ENCODE peak calls at places on chromosomes 16 and 17, in eight cellular contexts. One of them, this sample, is unnamed.

GRCh38 chr17:8360260-8360659 is 16.2 kb downstream of the KRABD2 start:
- DNase-seq in fibroblast of pulmonary artery: no peak
- DNase-seq in thoracic aorta: no peak
- DNase-seq in GM23338: no peak
- DNase-seq in A549: no peak
- DNase-seq in astrocyte of the cerebellum: no peak
- DNase-seq in transverse colon: no peak
- DNase-seq in prostate gland: no peak
- DNase-seq in this sample: no peak

GRCh38 chr17:68489919-68490318 is 22.3 kb upstream of the PRKAR1A start:
- DNase-seq in fibroblast of pulmonary artery: peak
- DNase-seq in thoracic aorta: no peak
- DNase-seq in GM23338: no peak
- DNase-seq in A549: no peak
- DNase-seq in astrocyte of the cerebellum: no peak
- DNase-seq in transverse colon: no peak
- DNase-seq in prostate gland: no peak
- DNase-seq in this sample: no peak

GRCh38 chr17:48030531-48030930 is 7.1 kb downstream of the COPZ2 start:
- DNase-seq in fibroblast of pulmonary artery: no peak
- DNase-seq in thoracic aorta: no peak
- DNase-seq in GM23338: no peak
- DNase-seq in A549: no peak
- DNase-seq in astrocyte of the cerebellum: peak
- DNase-seq in transverse colon: no peak
- DNase-seq in prostate gland: no peak
- DNase-seq in this sample: no peak

GRCh38 chr16:77472262-77472661 is 37.4 kb upstream of the ADAMTS18 start:
- DNase-seq in fibroblast of pulmonary artery: no peak
- DNase-seq in thoracic aorta: no peak
- DNase-seq in GM23338: no peak
- DNase-seq in A549: no peak
- DNase-seq in astrocyte of the cerebellum: no peak
- DNase-seq in transverse colon: no peak
- DNase-seq in prostate gland: no peak
- DNase-seq in this sample: no peak

GRCh38 chr16:1094124-1094479 is 1.9 kb downstream of the C1QTNF8 start:
- DNase-seq in fibroblast of pulmonary artery: no peak
- DNase-seq in thoracic aorta: no peak
- DNase-seq in GM23338: no peak
- DNase-seq in A549: no peak
- DNase-seq in astrocyte of the cerebellum: no peak
- DNase-seq in transverse colon: no peak
- DNase-seq in prostate gland: no peak
- DNase-seq in this sample: no peak

GRCh38 chr17:28372203-28372944 is 880 bp downstream of the SARM1 start:
- DNase-seq in fibroblast of pulmonary artery: peak
- DNase-seq in thoracic aorta: no peak
- DNase-seq in GM23338: peak
- DNase-seq in A549: no peak
- DNase-seq in astrocyte of the cerebellum: no peak
- DNase-seq in transverse colon: no peak
- DNase-seq in prostate gland: no peak
- DNase-seq in this sample: no peak

GRCh38 chr17:7989781-7990655 is 12.4 kb upstream of the GUCY2D start:
- DNase-seq in fibroblast of pulmonary artery: peak
- DNase-seq in thoracic aorta: peak
- DNase-seq in GM23338: peak
- DNase-seq in A549: peak
- DNase-seq in astrocyte of the cerebellum: peak
- DNase-seq in transverse colon: peak
- DNase-seq in prostate gland: peak
- DNase-seq in this sample: no peak

GRCh38 chr17:55215711-55216110 is 49.0 kb upstream of the HLF start:
- DNase-seq in fibroblast of pulmonary artery: no peak
- DNase-seq in thoracic aorta: no peak
- DNase-seq in GM23338: no peak
- DNase-seq in A549: no peak
- DNase-seq in astrocyte of the cerebellum: no peak
- DNase-seq in transverse colon: no peak
- DNase-seq in prostate gland: no peak
- DNase-seq in this sample: no peak

GRCh38 chr16:58187657-58188430 is 10.1 kb downstream of the CSNK2A2 start:
- DNase-seq in fibroblast of pulmonary artery: no peak
- DNase-seq in thoracic aorta: no peak
- DNase-seq in GM23338: no peak
- DNase-seq in A549: no peak
- DNase-seq in astrocyte of the cerebellum: no peak
- DNase-seq in transverse colon: no peak
- DNase-seq in prostate gland: no peak
- DNase-seq in this sample: no peak

GRCh38 chr17:75031972-75032895 is 14.5 kb downstream of the ATP5PD start:
- DNase-seq in fibroblast of pulmonary artery: peak
- DNase-seq in thoracic aorta: peak
- DNase-seq in GM23338: peak
- DNase-seq in A549: peak
- DNase-seq in astrocyte of the cerebellum: no peak
- DNase-seq in transverse colon: peak
- DNase-seq in prostate gland: peak
- DNase-seq in this sample: no peak

GRCh38 chr16:79597277-79597676 is 3.3 kb downstream of the MAF start:
- DNase-seq in fibroblast of pulmonary artery: no peak
- DNase-seq in thoracic aorta: no peak
- DNase-seq in GM23338: no peak
- DNase-seq in A549: no peak
- DNase-seq in astrocyte of the cerebellum: no peak
- DNase-seq in transverse colon: no peak
- DNase-seq in prostate gland: no peak
- DNase-seq in this sample: no peak
- H3K4me3 ChIP-seq in fibroblast of pulmonary artery: no peak
- H3K4me3 ChIP-seq in thoracic aorta: peak
- H3K4me3 ChIP-seq in GM23338: peak
- H3K4me3 ChIP-seq in A549: no peak
- H3K4me3 ChIP-seq in astrocyte of the cerebellum: peak
- H3K4me3 ChIP-seq in transverse colon: peak
- H3K4me3 ChIP-seq in prostate gland: peak
- H3K4me3 ChIP-seq in this sample: no peak

GRCh38 chr17:1532836-1533602 is 16.6 kb upstream of the INPP5K start:
- DNase-seq in fibroblast of pulmonary artery: peak
- DNase-seq in thoracic aorta: no peak
- DNase-seq in GM23338: peak
- DNase-seq in A549: no peak
- DNase-seq in astrocyte of the cerebellum: no peak
- DNase-seq in transverse colon: no peak
- DNase-seq in prostate gland: no peak
- DNase-seq in this sample: no peak
- TF ChIP-seq CTCF in fibroblast of pulmonary artery: peak
- TF ChIP-seq CTCF in thoracic aorta: no peak
- TF ChIP-seq CTCF in GM23338: peak
- TF ChIP-seq CTCF in A549: peak
- TF ChIP-seq CTCF in astrocyte of the cerebellum: peak
- TF ChIP-seq CTCF in transverse colon: no peak
- TF ChIP-seq CTCF in prostate gland: no peak
- TF ChIP-seq CTCF in this sample: peak

GRCh38 chr17:58334661-58335060 is 6.1 kb upstream of the TSPOAP1 start:
- DNase-seq in fibroblast of pulmonary artery: no peak
- DNase-seq in thoracic aorta: no peak
- DNase-seq in GM23338: no peak
- DNase-seq in A549: no peak
- DNase-seq in astrocyte of the cerebellum: no peak
- DNase-seq in transverse colon: no peak
- DNase-seq in prostate gland: no peak
- DNase-seq in this sample: no peak
- H3K4me3 ChIP-seq in fibroblast of pulmonary artery: no peak
- H3K4me3 ChIP-seq in thoracic aorta: no peak
- H3K4me3 ChIP-seq in GM23338: no peak
- H3K4me3 ChIP-seq in A549: no peak
- H3K4me3 ChIP-seq in astrocyte of the cerebellum: no peak
- H3K4me3 ChIP-seq in transverse colon: no peak
- H3K4me3 ChIP-seq in prostate gland: no peak
- H3K4me3 ChIP-seq in this sample: no peak

GRCh38 chr17:82876602-82877391 is 37.0 kb upstream of the ZNF750 start:
- DNase-seq in fibroblast of pulmonary artery: peak
- DNase-seq in thoracic aorta: no peak
- DNase-seq in GM23338: peak
- DNase-seq in A549: no peak
- DNase-seq in astrocyte of the cerebellum: peak
- DNase-seq in transverse colon: peak
- DNase-seq in prostate gland: peak
- DNase-seq in this sample: peak
- TF ChIP-seq CTCF in fibroblast of pulmonary artery: peak
- TF ChIP-seq CTCF in thoracic aorta: peak
- TF ChIP-seq CTCF in GM23338: no peak
- TF ChIP-seq CTCF in A549: no peak
- TF ChIP-seq CTCF in astrocyte of the cerebellum: peak
- TF ChIP-seq CTCF in transverse colon: peak
- TF ChIP-seq CTCF in prostate gland: peak
- TF ChIP-seq CTCF in this sample: peak

GRCh38 chr17:39599006-39599664 is 8.6 kb downstream of the NEUROD2 start:
- DNase-seq in fibroblast of pulmonary artery: no peak
- DNase-seq in thoracic aorta: no peak
- DNase-seq in GM23338: peak
- DNase-seq in A549: no peak
- DNase-seq in astrocyte of the cerebellum: no peak
- DNase-seq in transverse colon: no peak
- DNase-seq in prostate gland: no peak
- DNase-seq in this sample: no peak
- H3K4me3 ChIP-seq in fibroblast of pulmonary artery: no peak
- H3K4me3 ChIP-seq in thoracic aorta: peak
- H3K4me3 ChIP-seq in GM23338: peak
- H3K4me3 ChIP-seq in A549: peak
- H3K4me3 ChIP-seq in astrocyte of the cerebellum: no peak
- H3K4me3 ChIP-seq in transverse colon: no peak
- H3K4me3 ChIP-seq in prostate gland: no peak
- H3K4me3 ChIP-seq in this sample: no peak

DNA sequence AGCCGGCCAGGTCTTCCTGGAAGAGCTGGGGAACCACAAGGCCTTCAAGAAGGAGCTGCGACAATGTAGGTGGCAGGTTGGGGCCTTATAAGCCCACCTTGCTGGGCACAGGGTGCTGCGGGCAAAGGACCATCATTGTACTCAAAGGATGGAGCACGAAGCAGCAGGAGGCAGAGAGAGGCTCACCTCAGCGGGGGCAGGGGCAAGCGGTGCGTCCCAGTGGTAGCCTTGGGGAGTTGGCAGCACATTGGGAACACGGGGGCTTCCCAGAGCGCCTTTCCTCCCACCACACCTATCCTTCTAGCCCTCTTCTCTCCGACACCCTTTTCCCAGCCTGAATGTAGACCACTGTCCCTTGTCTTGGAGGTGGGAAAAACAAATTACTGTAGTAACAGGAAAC is 2.1 kb downstream of the CNP start:
- DNase-seq in fibroblast of pulmonary artery: no peak
- DNase-seq in thoracic aorta: no peak
- DNase-seq in GM23338: no peak
- DNase-seq in A549: no peak
- DNase-seq in astrocyte of the cerebellum: no peak
- DNase-seq in transverse colon: no peak
- DNase-seq in prostate gland: no peak
- DNase-seq in this sample: no peak
- TF ChIP-seq CTCF in fibroblast of pulmonary artery: no peak
- TF ChIP-seq CTCF in thoracic aorta: no peak
- TF ChIP-seq CTCF in GM23338: no peak
- TF ChIP-seq CTCF in A549: no peak
- TF ChIP-seq CTCF in astrocyte of the cerebellum: no peak
- TF ChIP-seq CTCF in transverse colon: no peak
- TF ChIP-seq CTCF in prostate gland: no peak
- TF ChIP-seq CTCF in this sample: no peak

This sample was measured in AG09309.